ENCODE peak calls at places on chromosomes 6 and 20, in ten cellular contexts. R, P, F, S, Z, L, K, G, I and Q are unnamed samples.

GRCh38 chr6:135397172-135397952 is 100.2 kb downstream of the AHI1 start:
- DNase-seq in P (no peak), I (no peak), R (no peak), L (no peak), Z (no peak), F (no peak), K (no peak), S (no peak), G (no peak), Q (no peak)

GRCh38 chr20:53872081-53872541 is 198.3 kb downstream of the BCAS1 start:
- DNase-seq in S (no peak), I (peak), K (no peak), R (no peak), L (no peak), Z (no peak), G (peak), P (peak), F (no peak), Q (peak)

GRCh38 chr20:25574411-25574810 is 10.9 kb downstream of the NINL start:
- DNase-seq in Z (no peak), L (peak), G (no peak), R (no peak), K (no peak), S (no peak), P (peak), I (peak), F (no peak), Q (peak)

GRCh38 chr6:170091000-170091638 is 199.8 kb downstream of the DLL1 start:
- DNase-seq in R (no peak), F (no peak), K (no peak), I (no peak), P (no peak), Z (no peak), L (no peak), G (no peak), S (no peak), Q (no peak)

GRCh38 chr20:20003088-20003954 is 13.8 kb upstream of the NAA20 start:
- DNase-seq in R (no peak), Z (no peak), L (peak), K (no peak), I (peak), F (no peak), G (no peak), P (peak), S (no peak), Q (no peak)

GRCh38 chr6:21064716-21065340 is 528.7 kb upstream of the SOX4 start:
- DNase-seq in F (no peak), L (no peak), Z (no peak), I (peak), P (peak), K (no peak), R (no peak), G (no peak), S (no peak), Q (peak)

GRCh38 chr6:84867521-84867920 is 103.1 kb upstream of the TBX18 start:
- DNase-seq in F (no peak), I (peak), P (no peak), R (no peak), K (no peak), G (no peak), Z (no peak), L (peak), S (no peak), Q (peak)

GRCh38 chr6:155328539-155329459 is 14.5 kb upstream of the TFB1M start:
- DNase-seq in Z (no peak), K (no peak), G (no peak), F (no peak), P (peak), L (no peak), S (no peak), I (no peak), R (peak), Q (no peak)

GRCh38 chr6:144316866-144317204 is 31.7 kb downstream of the UTRN start:
- DNase-seq in G (no peak), Z (no peak), R (no peak), S (no peak), I (no peak), K (no peak), L (no peak), F (no peak), P (peak), Q (no peak)

GRCh38 chr20:58584881-58585752 is 66.0 kb upstream of the STX16 start:
- DNase-seq in F (no peak), I (peak), R (no peak), P (peak), L (no peak), Z (no peak), G (no peak), S (no peak), K (no peak), Q (no peak)